ENCODE peak calls at places on chromosomes 16 and 17, in six cellular contexts. W is testis; O is IMR-90; B is substantia nigra; Q is CD8-positive, alpha-beta memory T cell; P is naive thymus-derived CD4-positive, alpha-beta T cell. Z is an unnamed sample.

GRCh38 chr17:80347948-80348351 is 67.0 kb upstream of the ENDOV start:
- DNase-seq in B (no peak), W (no peak), O (no peak), Q (no peak), P (no peak), Z (no peak)

GRCh38 chr16:1054660-1055556 is 17.6 kb upstream of the SSTR5 start:
- DNase-seq in O (peak), W (peak), Q (no peak), B (peak), P (no peak), Z (peak)

GRCh38 chr17:44197980-44198720 is 1.5 kb downstream of the ATXN7L3 start:
- DNase-seq in W (peak), P (peak), O (peak), Q (peak), B (no peak), Z (peak)

GRCh38 chr17:61517265-61517664 is 65.0 kb downstream of the TBX4 start:
- DNase-seq in O (no peak), Q (no peak), W (no peak), B (no peak), P (no peak), Z (no peak)

GRCh38 chr16:1033128-1033679 is 39.3 kb upstream of the SSTR5 start:
- DNase-seq in B (no peak), W (no peak), Q (no peak), P (no peak), O (no peak), Z (no peak)

GRCh38 chr16:56898847-56899246 is 33.1 kb upstream of the HERPUD1 start:
- DNase-seq in P (no peak), W (no peak), B (no peak), O (no peak), Q (no peak), Z (no peak)

GRCh38 chr17:70947636-70948565 is 778.6 kb downstream of the KCNJ2 start:
- DNase-seq in O (no peak), P (no peak), W (peak), Q (no peak), B (no peak), Z (no peak)

GRCh38 chr17:29149431-29150064 is 30.6 kb downstream of the MYO18A start:
- DNase-seq in B (no peak), Q (no peak), W (no peak), P (no peak), O (peak), Z (peak)

GRCh38 chr16:2429771-2430663 is 770 bp downstream of the CCNF start:
- DNase-seq in B (no peak), O (peak), W (peak), P (no peak), Q (no peak), Z (peak)

GRCh38 chr17:75289832-75290337 is 652 bp upstream of the SLC25A19 start:
- DNase-seq in B (no peak), P (peak), O (peak), W (peak), Q (peak), Z (peak)

GRCh38 chr17:76304226-76305134 is 3.6 kb downstream of the QRICH2 start:
- DNase-seq in W (no peak), O (no peak), Q (no peak), B (no peak), P (no peak), Z (no peak)

GRCh38 chr16:12658506-12658905 is 145.2 kb downstream of the CPPED1 start:
- DNase-seq in O (no peak), W (no peak), P (no peak), B (no peak), Q (no peak), Z (no peak)

GRCh38 chr17:66548659-66549311 is 246.4 kb downstream of the PRKCA start:
- DNase-seq in Q (no peak), O (no peak), W (no peak), B (no peak), P (no peak), Z (peak)

GRCh38 chr17:18006495-18007239 is 32.3 kb downstream of the ATPAF2 start:
- DNase-seq in Q (no peak), O (no peak), B (no peak), W (no peak), P (no peak), Z (no peak)

DNA sequence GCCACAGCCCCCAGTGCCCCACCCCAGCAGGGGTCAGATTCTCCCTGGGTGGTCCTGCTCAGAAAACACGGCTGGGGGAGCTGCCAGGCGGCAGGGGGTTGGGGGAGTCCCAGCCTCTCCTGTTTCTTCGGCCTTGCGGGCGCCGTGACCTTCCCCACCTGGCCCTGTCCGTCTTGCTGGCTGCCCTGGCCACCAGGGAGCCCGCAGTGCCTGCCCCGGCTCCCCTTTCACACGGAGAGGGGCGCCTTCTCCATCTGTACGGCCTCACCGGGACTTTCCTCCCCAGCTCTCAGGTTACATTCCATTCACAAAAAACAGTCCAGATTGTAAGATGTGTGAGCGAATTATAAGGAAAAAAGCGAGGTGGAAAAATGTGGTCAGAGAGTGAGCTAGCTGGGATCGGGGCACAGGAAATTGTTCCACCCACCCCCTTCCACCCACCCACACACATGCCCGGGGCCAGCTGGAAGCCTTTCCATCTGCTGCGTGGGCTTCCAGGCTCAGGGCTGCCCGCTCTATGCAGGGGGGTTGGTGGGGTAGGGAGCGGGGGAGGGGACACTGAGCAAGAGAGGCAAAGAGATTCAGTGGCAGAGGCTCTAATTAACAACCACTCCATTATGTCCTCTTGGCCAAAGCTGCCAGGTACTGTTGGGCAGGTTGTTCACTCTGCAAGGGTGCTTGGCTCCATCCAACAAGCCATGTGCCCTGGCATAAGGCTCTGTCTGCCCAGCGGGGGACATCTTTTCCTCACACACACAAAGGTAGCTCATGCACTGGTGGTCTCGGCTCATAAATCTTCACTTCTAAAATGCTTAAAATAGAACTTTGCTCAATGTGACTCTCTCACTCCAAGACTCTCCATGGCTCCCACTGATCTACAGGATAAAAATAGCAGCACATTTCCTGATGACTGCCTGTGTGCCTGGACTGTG is 14.7 kb upstream of the CIBAR2 start:
- DNase-seq in P (no peak), B (no peak), Q (no peak), O (peak), W (no peak), Z (peak)
- H3K27ac ChIP-seq in P (no peak), B (no peak), Q (no peak), O (peak), W (no peak), Z (peak)

GRCh38 chr16:17366299-17366961 is 104.3 kb downstream of the XYLT1 start:
- DNase-seq in B (no peak), W (no peak), O (no peak), Q (no peak), P (no peak), Z (no peak)
- H3K27ac ChIP-seq in B (no peak), W (peak), O (no peak), Q (no peak), P (peak), Z (peak)

GRCh38 chr16:85152414-85153030 is 40.2 kb upstream of the CIBAR2 start:
- DNase-seq in P (no peak), Q (no peak), O (no peak), B (no peak), W (no peak), Z (no peak)
- H3K27ac ChIP-seq in P (no peak), Q (no peak), O (no peak), B (no peak), W (no peak), Z (no peak)

GRCh38 chr16:51147776-51148673 is 3.0 kb downstream of the SALL1 start:
- DNase-seq in W (no peak), B (no peak), P (no peak), Q (no peak), O (no peak), Z (peak)
- H3K27ac ChIP-seq in W (no peak), B (peak), P (no peak), Q (no peak), O (peak), Z (peak)

GRCh38 chr16:10849736-10850477 is 27.1 kb upstream of the CIITA start:
- DNase-seq in W (no peak), Q (no peak), O (no peak), P (no peak), B (no peak), Z (no peak)
- H3K27ac ChIP-seq in W (no peak), Q (no peak), O (no peak), P (no peak), B (no peak), Z (no peak)

GRCh38 chr16:30372037-30372712 is 1.9 kb upstream of the TBC1D10B start:
- DNase-seq in Q (no peak), O (no peak), P (no peak), W (no peak), B (no peak), Z (no peak)
- H3K27ac ChIP-seq in Q (peak), O (no peak), P (peak), W (no peak), B (peak), Z (no peak)

GRCh38 chr17:57289130-57289529 is 32.8 kb downstream of the MSI2 start:
- DNase-seq in P (no peak), B (no peak), O (no peak), W (no peak), Q (no peak), Z (peak)

GRCh38 chr17:57286372-57287105 is 30.2 kb downstream of the MSI2 start:
- DNase-seq in B (no peak), O (no peak), P (no peak), W (no peak), Q (no peak), Z (no peak)

GRCh38 chr17:57289613-57290012 is 33.3 kb downstream of the MSI2 start:
- DNase-seq in O (no peak), B (no peak), W (peak), P (no peak), Q (no peak), Z (peak)

GRCh38 chr17:57288753-57289121 is 32.4 kb downstream of the MSI2 start:
- DNase-seq in B (no peak), P (no peak), W (no peak), O (no peak), Q (no peak), Z (peak)

DNA sequence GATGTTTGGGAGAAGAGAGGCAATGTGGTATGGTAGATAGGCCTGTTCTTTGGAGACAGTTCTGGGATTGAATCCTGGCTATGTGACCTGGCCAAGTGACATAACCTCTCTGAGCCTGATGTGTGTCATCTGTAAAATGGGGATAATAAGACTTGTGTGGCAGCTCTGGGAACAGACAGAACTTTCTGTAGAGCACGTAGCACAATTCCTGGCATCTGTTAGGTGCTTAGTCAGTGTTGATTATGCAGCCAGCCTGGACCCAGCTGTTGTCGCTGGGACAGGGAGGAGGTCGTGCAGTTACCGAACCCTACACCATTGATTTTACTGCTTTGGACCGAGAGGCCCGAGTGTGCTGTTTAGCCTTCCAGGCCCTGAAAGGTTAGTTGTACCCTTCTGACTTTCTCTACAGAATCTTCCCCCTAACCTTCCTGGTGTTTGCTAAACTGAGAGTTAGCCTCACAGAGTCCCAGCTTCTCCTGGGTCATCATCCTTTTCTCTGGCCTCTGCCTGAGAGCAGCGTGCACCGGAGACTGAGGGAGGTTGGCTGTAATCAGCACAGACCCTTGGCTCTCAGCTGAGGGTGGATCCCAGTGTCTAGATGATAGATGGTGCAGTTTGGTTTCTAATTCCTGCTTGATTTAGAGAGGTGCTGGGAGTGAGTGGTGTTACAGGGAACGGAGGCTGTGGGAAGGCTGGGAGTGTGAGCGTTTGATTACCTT is 31.9 kb downstream of the MSI2 start:
- DNase-seq in B (no peak), P (no peak), O (peak), Q (no peak), W (peak), Z (peak)
- H3K27ac ChIP-seq in B (peak), P (no peak), O (no peak), Q (no peak), W (peak), Z (no peak)

DNA sequence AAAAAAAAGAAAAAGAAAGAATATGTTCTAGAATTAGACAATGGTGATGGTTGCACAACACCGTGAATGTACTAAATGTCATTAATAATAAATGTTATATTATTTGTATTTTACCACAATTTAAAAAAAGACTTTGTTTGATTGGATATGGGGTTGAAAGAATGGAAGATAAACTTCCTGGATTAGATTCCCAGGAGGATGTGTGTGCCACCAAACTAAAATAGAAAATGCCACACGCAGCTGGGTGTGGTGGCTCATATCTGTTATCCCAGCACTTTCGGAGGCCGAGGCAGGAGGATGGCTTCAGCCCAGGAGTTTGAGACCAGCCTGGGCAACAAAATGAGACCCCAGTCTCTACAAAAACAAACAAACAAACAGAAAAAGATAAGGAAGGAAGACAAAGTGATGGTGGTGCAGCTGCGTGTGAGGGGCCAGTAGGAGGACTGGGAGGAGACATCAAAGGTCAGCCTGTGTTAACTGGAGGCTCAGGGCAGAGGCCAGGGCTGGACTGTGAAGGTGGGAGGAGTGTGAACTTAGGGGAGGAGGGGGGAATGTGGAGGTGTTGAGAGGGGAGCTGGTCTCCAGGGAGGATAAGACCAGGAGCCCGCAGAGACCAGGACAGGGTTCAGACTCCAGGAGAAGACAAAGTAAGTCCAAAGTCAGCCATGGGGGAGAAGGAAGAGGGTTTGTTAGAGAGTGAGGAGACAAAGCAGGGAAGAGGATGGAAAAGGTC is 4.1 kb downstream of the PECAM1 start:
- DNase-seq in O (no peak), P (no peak), W (no peak), B (no peak), Q (no peak), Z (no peak)
- H3K27ac ChIP-seq in O (no peak), P (no peak), W (peak), B (no peak), Q (no peak), Z (no peak)

DNA sequence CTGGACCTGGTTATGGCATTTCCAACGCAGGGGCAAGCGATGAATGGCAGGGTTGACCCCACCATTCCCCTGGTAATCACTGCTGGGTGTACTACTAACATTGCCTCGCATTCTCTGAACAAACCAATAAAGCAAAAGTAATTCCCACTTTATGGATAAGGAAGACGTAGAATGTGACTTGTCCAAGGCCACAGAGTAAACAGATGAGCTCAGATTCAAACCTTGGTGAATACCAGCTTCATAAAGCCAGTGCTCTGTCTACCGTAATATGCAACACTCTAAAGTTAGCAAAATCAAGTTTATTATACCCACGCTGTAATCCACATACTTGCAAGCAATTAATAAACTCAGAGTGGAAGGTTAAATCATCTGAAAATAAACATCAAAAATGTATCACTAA is 59.6 kb downstream of the ANKFY1 start:
- DNase-seq in B (no peak), O (peak), Q (no peak), P (no peak), W (no peak), Z (peak)
- H3K27ac ChIP-seq in B (no peak), O (peak), Q (no peak), P (no peak), W (no peak), Z (peak)

DNA sequence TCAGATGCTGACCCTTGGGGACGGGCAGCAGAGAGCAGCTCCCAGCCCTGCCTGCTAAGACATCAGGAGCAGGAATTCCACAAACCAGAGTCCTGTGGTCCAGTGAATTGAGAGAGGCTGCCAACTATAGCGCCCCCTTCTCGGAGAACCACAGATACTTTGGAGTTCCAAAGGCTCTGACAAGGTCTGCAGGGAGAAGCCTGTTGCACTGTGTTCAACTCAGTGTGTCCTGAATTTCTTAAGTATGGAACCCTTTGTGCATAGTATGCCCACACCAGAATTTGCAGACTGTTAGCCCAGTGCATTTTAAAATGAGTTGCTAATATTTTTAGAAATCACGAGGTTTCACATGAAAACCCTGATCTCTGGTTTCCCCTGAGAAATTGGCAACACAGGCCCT is 223.4 kb downstream of the KATNIP start:
- DNase-seq in W (no peak), B (no peak), P (no peak), O (no peak), Q (no peak), Z (no peak)
- H3K27ac ChIP-seq in W (no peak), B (no peak), P (no peak), O (no peak), Q (no peak), Z (no peak)

Z was measured in GM23248.